ENCODE peak calls at places on chromosomes 1 and 21, in four cellular contexts. O is stimulated activated naive CD8-positive, alpha-beta T cell treated with anti-CD3 and anti-CD28 coated beads, Interleukin-15, Interleukin-2, amounts not matched to agents 100 U/mL and 50 U/mL, for 24 hours; L is T-helper 9 cell; Y is left cardiac atrium. E is an unnamed sample.

GRCh38 chr1:2406451-2407041 is 5.8 kb downstream of the PEX10 start:
- DNase-seq in L (no peak), O (no peak), Y (no peak), E (no peak)

GRCh38 chr1:60298290-60298689 is 224.7 kb upstream of the C1orf87 start:
- DNase-seq in L (no peak), O (no peak), Y (no peak), E (no peak)

GRCh38 chr1:93708734-93709481 is 27.3 kb upstream of the BCAR3 start:
- DNase-seq in Y (peak; percentile 57), O (no peak), L (no peak), E (no peak)

GRCh38 chr1:86706018-86706417 is 1.6 kb downstream of the SH3GLB1 start:
- DNase-seq in Y (no peak), L (no peak), O (no peak), E (no peak)

GRCh38 chr21:32143222-32143939 is 135.5 kb downstream of the MIS18A start:
- DNase-seq in Y (no peak), L (no peak), O (no peak), E (peak; percentile 58)

GRCh38 chr1:100710881-100711660 is 8.5 kb upstream of the VCAM1 start:
- DNase-seq in Y (no peak), L (no peak), O (no peak), E (no peak)

GRCh38 chr21:42523941-42524340 is 10.3 kb downstream of the SLC37A1 start:
- DNase-seq in O (no peak), Y (no peak), L (no peak), E (no peak)

GRCh38 chr1:38246955-38247952 is 200.7 kb upstream of the POU3F1 start:
- DNase-seq in O (no peak), L (no peak), Y (no peak), E (no peak)

GRCh38 chr1:19477284-19478240 is 7.8 kb downstream of the CAPZB start:
- DNase-seq in L (peak; percentile 16), Y (peak; percentile 40), O (peak; percentile 65), E (no peak)

GRCh38 chr21:43027846-43028731 is 47.5 kb downstream of the CBS start:
- DNase-seq in O (no peak), Y (no peak), L (no peak), E (no peak)

GRCh38 chr1:160031368-160032164 is at the start of gene PIGM:
- DNase-seq in L (peak; percentile 92), Y (peak; percentile 96), O (peak; percentile 96), E (peak; percentile 97)

GRCh38 chr1:163410073-163410522 is 88.3 kb downstream of the NUF2 start:
- DNase-seq in L (no peak), Y (no peak), O (peak; percentile 33), E (no peak)

GRCh38 chr1:18482721-18483425 is 2.1 kb downstream of the KLHDC7A start:
- DNase-seq in Y (no peak), L (no peak), O (no peak), E (no peak)

GRCh38 chr1:63946866-63947491 is 173.2 kb downstream of the ROR1 start:
- DNase-seq in Y (peak; percentile 26), O (no peak), L (no peak), E (peak; percentile 89)